ENCODE peak calls at places on chromosome 21, in eight cellular contexts. Q is adrenal gland, G is WTC11, U is GM10248, E is keratinocyte, I is AG04450, M is OCI-LY7, N is MM.1S. X is an unnamed sample.

GRCh38 chr21:25457411-25457810 is 149.9 kb downstream of the MRPL39 start:
- DNase-seq in Q (no peak), G (no peak), U (peak), E (no peak), I (peak), M (peak), N (peak), X (peak)

GRCh38 chr21:15370576-15370975 is 305.8 kb upstream of the NRIP1 start:
- DNase-seq in Q (no peak), G (no peak), U (no peak), E (no peak), I (no peak), M (no peak), N (no peak), X (no peak)

GRCh38 chr21:39451332-39452206 is at the start of gene SH3BGR:
- DNase-seq in Q (no peak), G (peak), U (no peak), E (no peak), I (no peak), M (no peak), N (no peak), X (no peak)

GRCh38 chr21:25568230-25568629 is 39.1 kb downstream of the MRPL39 start:
- DNase-seq in Q (peak), G (no peak), U (no peak), E (no peak), I (peak), M (no peak), N (no peak), X (no peak)

GRCh38 chr21:15839026-15839425 is 109.2 kb downstream of the USP25 start:
- DNase-seq in Q (no peak), G (no peak), U (no peak), E (no peak), I (no peak), M (no peak), N (no peak), X (no peak)

GRCh38 chr21:33434770-33435360 is 31.7 kb downstream of the IFNGR2 start:
- DNase-seq in Q (no peak), G (no peak), U (peak), E (peak), I (peak), M (peak), N (peak), X (peak)

GRCh38 chr21:39029086-39029772 is 154.0 kb downstream of the PSMG1 start:
- DNase-seq in Q (no peak), G (no peak), U (no peak), E (no peak), I (peak), M (no peak), N (no peak), X (no peak)

GRCh38 chr21:40215941-40216340 is 348.7 kb downstream of the PCP4 start:
- DNase-seq in Q (no peak), G (no peak), U (no peak), E (no peak), I (no peak), M (no peak), N (no peak), X (no peak)

GRCh38 chr21:17789660-17790059 is 29.5 kb downstream of the C21orf91 start:
- DNase-seq in Q (no peak), G (no peak), U (no peak), E (no peak), I (no peak), M (no peak), N (peak), X (no peak)

GRCh38 chr21:14707265-14708020 is 161.3 kb upstream of the SAMSN1 start:
- DNase-seq in Q (no peak), G (no peak), U (no peak), E (no peak), I (no peak), M (no peak), N (no peak), X (no peak)

GRCh38 chr21:31184462-31184861 is 146.2 kb upstream of the KRTAP19-8 start:
- DNase-seq in Q (no peak), G (no peak), U (no peak), E (no peak), I (no peak), M (no peak), N (no peak), X (no peak)

GRCh38 chr21:8997011-8997440 is 1524.4 kb upstream of the TPTE start:
- DNase-seq in Q (no peak), G (no peak), U (no peak), E (no peak), I (no peak), M (no peak), N (no peak), X (no peak)

DNA sequence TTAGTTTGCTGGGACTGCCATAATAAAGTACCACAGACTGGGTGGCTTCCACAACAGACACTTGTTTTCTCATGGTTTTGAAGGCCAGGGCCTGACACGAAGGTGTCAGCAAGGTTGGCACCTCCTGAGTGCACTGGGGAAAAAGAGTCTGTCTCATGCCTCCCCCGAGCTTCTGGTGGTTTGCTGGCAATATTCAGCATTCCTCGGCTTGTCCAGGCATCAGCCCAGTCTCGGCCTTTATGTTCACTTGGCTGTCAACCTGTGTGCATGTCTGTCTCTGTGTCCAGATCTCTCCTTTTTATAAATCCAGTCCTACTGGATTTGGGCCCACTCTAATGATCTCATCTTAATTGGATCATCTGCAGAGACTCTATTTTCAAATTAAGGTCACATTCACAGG is 72.6 kb downstream of the DOP1B start:
- DNase-seq in Q (no peak), G (no peak), U (no peak), E (no peak), I (no peak), M (no peak), N (no peak), X (no peak)
- TF ChIP-seq CTCF in Q (no peak), G (no peak), U (no peak), E (no peak), I (no peak), M (no peak), N (no peak), X (no peak)

GRCh38 chr21:36859744-36860501 is 106.5 kb downstream of the HLCS start:
- DNase-seq in Q (peak), G (peak), U (peak), E (peak), I (no peak), M (peak), N (peak), X (no peak)
- TF ChIP-seq CTCF in Q (no peak), G (no peak), U (no peak), E (no peak), I (no peak), M (no peak), N (no peak), X (no peak)

GRCh38 chr21:43355925-43356289 is 71.0 kb downstream of the SIK1 start:
- DNase-seq in Q (no peak), G (no peak), U (peak), E (no peak), I (no peak), M (peak), N (no peak), X (no peak)
- TF ChIP-seq CTCF in Q (no peak), G (no peak), U (peak), E (no peak), I (no peak), M (peak), N (peak), X (no peak)

DNA sequence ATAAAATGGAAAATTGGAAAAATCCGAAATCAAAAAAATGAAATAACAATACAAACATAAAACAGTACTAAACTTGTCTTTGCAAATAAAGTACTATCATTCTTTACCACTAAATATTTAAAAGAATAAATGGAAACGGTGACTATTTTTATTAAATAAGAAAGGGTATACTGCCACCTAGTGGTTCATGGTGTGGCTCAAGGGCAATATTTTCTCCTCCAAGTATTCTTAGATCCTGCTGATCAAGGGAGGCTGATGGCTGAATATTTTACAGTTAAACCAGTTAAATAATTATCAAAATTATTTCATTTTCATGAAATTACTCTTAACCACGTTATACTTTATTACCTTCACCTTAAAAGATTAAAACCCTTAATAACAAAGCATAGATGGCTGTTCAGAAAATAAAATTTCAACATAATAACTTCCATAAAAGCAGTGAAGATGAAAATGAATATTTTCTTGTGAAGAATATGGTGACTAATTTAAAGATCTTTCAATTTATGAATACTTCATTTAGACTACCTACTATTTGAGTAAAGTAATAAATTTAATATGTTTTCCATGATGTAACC is 1793.9 kb downstream of the NCAM2 start:
- DNase-seq in Q (peak), G (no peak), U (peak), E (no peak), I (peak), M (peak), N (peak), X (peak)
- TF ChIP-seq CTCF in Q (peak), G (peak), U (peak), E (peak), I (peak), M (peak), N (peak), X (peak)

GRCh38 chr21:44934276-44934675 is 5.6 kb upstream of the SLX9 start:
- DNase-seq in Q (no peak), G (no peak), U (no peak), E (no peak), I (no peak), M (no peak), N (no peak), X (no peak)

GRCh38 chr21:44935533-44935927 is 4.3 kb upstream of the SLX9 start:
- DNase-seq in Q (no peak), G (no peak), U (no peak), E (no peak), I (no peak), M (no peak), N (no peak), X (no peak)

GRCh38 chr21:44933938-44934260 is 5.9 kb upstream of the SLX9 start:
- DNase-seq in Q (no peak), G (no peak), U (no peak), E (no peak), I (no peak), M (no peak), N (no peak), X (no peak)

GRCh38 chr21:44933199-44933937 is 6.5 kb upstream of the SLX9 start:
- DNase-seq in Q (no peak), G (no peak), U (no peak), E (no peak), I (no peak), M (no peak), N (no peak), X (no peak)

DNA sequence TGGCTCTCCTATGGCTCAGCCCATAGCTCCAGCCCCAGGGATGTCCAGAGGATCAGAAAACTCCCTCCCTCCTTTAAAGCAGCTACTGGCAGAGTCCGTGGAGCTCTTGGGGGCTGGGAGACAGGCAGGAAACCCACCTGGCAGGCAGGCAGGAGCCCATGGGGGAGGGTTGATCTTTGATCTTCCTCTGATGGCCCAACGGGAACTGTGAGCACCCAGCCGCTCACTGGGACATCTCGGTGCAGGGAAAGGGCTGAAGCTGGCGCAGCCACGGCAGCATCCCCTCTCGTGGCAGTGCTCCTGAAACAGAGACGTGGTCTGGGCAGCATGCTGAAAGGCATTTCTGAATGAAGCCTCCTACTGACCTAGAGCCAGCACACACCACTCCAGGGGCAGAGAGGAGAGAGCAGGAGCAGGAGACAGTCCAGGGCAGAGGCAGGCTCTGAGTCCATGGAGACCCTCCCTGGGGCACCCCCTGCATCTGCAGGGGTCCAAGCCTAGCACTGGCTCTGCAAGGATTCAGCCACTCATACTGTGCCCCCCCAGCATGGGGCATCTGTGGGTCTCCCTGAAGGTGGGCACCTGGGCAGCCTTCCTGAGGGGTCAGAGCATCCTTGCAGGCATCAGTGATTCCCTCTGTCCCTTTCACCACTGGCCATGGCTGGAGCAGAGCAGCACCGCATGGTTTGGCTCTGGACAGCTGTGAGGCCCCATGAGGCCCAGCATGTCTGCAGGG is 4.9 kb upstream of the SLX9 start:
- DNase-seq in Q (no peak), G (no peak), U (no peak), E (no peak), I (no peak), M (no peak), N (no peak), X (no peak)
- TF ChIP-seq CTCF in Q (no peak), G (no peak), U (no peak), E (no peak), I (no peak), M (no peak), N (no peak), X (no peak)

GRCh38 chr21:45406801-45407628 is 2.0 kb downstream of the COL18A1 start:
- DNase-seq in Q (peak), G (peak), U (no peak), E (no peak), I (no peak), M (peak), N (no peak), X (no peak)
- TF ChIP-seq CTCF in Q (no peak), G (no peak), U (no peak), E (no peak), I (no peak), M (peak), N (no peak), X (no peak)

GRCh38 chr21:34635307-34635706 is 20.4 kb upstream of the RCAN1 start:
- DNase-seq in Q (no peak), G (peak), U (no peak), E (no peak), I (no peak), M (no peak), N (no peak), X (no peak)
- TF ChIP-seq CTCF in Q (no peak), G (peak), U (peak), E (peak), I (peak), M (peak), N (peak), X (peak)

DNA sequence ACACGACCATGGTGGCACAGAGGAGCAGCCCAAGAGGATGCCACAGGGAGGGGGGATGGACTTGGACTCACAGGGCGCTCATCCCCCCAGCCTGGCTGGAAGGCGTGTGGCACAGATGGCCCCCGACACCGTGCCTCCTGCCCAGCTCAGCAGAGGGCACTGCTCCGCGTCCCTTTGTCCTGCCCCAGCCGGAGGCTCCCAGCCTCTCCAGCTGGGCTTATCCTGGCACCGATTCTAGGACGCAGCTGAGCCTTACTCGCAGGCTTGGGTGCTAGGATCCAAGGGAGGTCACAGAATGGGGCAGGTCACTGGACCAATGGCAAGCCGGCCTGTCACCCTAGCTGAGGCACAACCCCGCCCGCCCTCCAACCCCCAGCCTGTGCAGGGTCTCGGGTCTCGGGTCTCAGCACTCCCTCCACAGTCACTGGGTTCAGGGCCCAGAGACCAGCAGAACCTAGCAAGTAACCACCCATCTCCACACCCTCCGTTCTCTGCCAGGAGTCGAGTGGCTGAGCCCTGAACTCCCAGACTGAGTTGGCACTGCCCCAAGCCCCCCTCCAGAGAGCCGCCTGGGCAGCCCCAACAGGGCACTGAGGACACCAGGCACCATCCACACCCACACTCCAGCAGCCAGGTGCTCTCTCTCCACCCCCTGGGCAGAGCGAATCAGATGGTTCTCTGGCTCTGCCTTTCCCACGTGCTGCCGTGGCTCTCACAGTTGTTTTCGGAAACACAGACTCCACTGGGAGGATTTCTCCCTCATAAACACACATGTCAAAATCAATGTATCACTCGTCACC is 13.8 kb downstream of the WDR4 start:
- DNase-seq in Q (no peak), G (no peak), U (no peak), E (no peak), I (no peak), M (no peak), N (no peak), X (no peak)
- TF ChIP-seq CTCF in Q (no peak), G (no peak), U (no peak), E (no peak), I (no peak), M (no peak), N (no peak), X (no peak)

DNA sequence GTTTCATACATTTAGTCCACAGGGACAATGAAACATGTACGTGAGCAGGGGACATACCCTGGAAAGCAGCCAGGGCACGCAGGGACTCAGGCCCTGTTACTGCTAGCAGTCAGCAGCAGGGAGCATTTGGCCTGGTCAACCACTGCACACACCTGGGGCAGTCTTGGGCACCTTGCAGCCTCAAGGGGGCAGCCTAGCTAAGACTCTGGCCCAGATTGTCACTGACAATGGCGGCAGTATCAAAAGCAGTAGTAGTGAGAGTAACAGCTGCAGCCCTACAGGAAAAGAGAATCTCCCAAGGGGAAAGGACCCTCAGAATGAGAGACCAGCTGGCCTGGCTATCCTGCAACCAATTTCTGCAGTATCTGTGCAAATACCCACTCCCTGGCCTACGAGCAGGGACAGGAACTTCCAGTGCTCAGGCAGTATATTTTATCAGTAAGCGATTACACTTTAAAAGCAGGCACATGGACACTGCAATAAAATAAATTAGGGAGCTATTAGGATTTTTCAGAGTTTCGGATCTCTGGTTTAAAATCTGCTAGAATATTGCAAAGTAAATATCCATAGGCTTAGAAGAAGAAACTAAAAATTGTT is 475.6 kb downstream of the LTN1 start:
- DNase-seq in Q (peak), G (peak), U (peak), E (no peak), I (no peak), M (peak), N (peak), X (peak)
- TF ChIP-seq CTCF in Q (peak), G (peak), U (peak), E (peak), I (peak), M (peak), N (peak), X (peak)

GRCh38 chr21:18840239-18840638 is 436.7 kb upstream of the TMPRSS15 start:
- DNase-seq in Q (no peak), G (peak), U (no peak), E (no peak), I (no peak), M (peak), N (peak), X (no peak)
- TF ChIP-seq CTCF in Q (no peak), G (peak), U (no peak), E (peak), I (no peak), M (peak), N (peak), X (peak)

X was measured in GM13977.